ENCODE peak calls at places on chromosomes 3 and 15, in six cellular contexts. D, I, C, R, T and X are unnamed samples. For H3K36me3 and H3K27me3, the result is how much of the 10 kb centered on the place peaks cover.

GRCh38 chr15:92650966-92651365 is 4.6 kb downstream of the FAM174B start:
- DNase-seq in D (no peak), I (no peak), C (no peak), R (no peak), T (no peak), X (no peak)

GRCh38 chr3:172688588-172688987 is 22.3 kb downstream of the NCEH1 start:
- DNase-seq in D (no peak), I (no peak), C (no peak), R (no peak), T (no peak), X (no peak)

GRCh38 chr15:75422554-75422953 is 28.9 kb downstream of the SIN3A start:
- DNase-seq in D (no peak), I (no peak), C (no peak), R (no peak), T (no peak), X (no peak)

GRCh38 chr15:27587810-27588209 is 511.3 kb downstream of the OCA2 start:
- DNase-seq in D (peak), I (no peak), C (no peak), R (peak), T (no peak), X (no peak)

GRCh38 chr3:123343296-123344174 is 105.4 kb downstream of the ADCY5 start:
- DNase-seq in D (no peak), I (no peak), C (no peak), R (no peak), T (no peak), X (no peak)

GRCh38 chr3:188272481-188273372 is 118.8 kb downstream of the LPP start:
- DNase-seq in D (no peak), I (no peak), C (no peak), R (no peak), T (no peak), X (no peak)

GRCh38 chr3:31610700-31611275 is 78.1 kb downstream of the STT3B start:
- DNase-seq in D (no peak), I (no peak), C (no peak), R (peak), T (no peak), X (no peak)

GRCh38 chr3:185976977-185977678 is 39.3 kb upstream of the TRA2B start:
- DNase-seq in D (peak), I (peak), C (peak), R (peak), T (peak), X (peak)

GRCh38 chr15:67164811-67165652 is 89.4 kb downstream of the AAGAB start:
- DNase-seq in D (no peak), I (peak), C (no peak), R (peak), T (no peak), X (no peak)

GRCh38 chr3:87546216-87546615 is 269.8 kb upstream of the POU1F1 start:
- DNase-seq in D (no peak), I (no peak), C (no peak), R (no peak), T (no peak), X (no peak)

GRCh38 chr3:152193673-152194267 is 75.0 kb upstream of the MBNL1 start:
- DNase-seq in D (no peak), I (peak), C (peak), R (no peak), T (no peak), X (peak)

GRCh38 chr3:50303038-50303815 is at the start of gene HYAL1:
- DNase-seq in D (peak), I (peak), C (peak), R (peak), T (no peak), X (no peak)

GRCh38 chr15:100154338-100154737 is 187.4 kb downstream of the ADAMTS17 start:
- DNase-seq in D (no peak), I (no peak), C (no peak), R (no peak), T (no peak), X (no peak)

GRCh38 chr15:40249477-40250303 is 10.8 kb downstream of the PAK6 start:
- DNase-seq in D (no peak), I (peak), C (peak), R (no peak), T (no peak), X (no peak)

GRCh38 chr3:37494206-37494605 is 319.8 kb upstream of the LRRFIP2 start:
- DNase-seq in D (no peak), I (no peak), C (no peak), R (no peak), T (no peak), X (no peak)

DNA sequence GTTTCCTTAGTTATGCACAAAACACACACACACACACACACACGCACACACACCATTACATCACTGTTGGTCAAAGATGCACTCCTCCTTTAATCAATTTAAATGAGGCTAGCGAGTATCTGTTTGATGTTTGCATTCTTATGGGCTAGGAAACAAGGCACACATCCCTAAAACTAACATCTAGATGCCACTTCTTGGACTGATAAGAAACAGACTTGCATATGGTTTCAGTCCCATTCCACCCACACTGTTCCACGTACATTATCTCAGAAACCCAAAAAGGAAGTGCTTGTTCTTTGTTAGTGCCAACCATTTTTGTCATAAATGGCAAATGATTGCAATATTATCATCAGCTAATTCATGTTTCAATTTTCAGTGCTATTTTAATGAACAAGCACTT is 69.5 kb downstream of the CCR1 start:
- DNase-seq in D (no peak), I (no peak), C (no peak), R (no peak), T (no peak), X (no peak)
- H3K36me3 ChIP-seq in D (under half), I (under half), C (under half), R (under half), T (under half), X (under half)

DNA sequence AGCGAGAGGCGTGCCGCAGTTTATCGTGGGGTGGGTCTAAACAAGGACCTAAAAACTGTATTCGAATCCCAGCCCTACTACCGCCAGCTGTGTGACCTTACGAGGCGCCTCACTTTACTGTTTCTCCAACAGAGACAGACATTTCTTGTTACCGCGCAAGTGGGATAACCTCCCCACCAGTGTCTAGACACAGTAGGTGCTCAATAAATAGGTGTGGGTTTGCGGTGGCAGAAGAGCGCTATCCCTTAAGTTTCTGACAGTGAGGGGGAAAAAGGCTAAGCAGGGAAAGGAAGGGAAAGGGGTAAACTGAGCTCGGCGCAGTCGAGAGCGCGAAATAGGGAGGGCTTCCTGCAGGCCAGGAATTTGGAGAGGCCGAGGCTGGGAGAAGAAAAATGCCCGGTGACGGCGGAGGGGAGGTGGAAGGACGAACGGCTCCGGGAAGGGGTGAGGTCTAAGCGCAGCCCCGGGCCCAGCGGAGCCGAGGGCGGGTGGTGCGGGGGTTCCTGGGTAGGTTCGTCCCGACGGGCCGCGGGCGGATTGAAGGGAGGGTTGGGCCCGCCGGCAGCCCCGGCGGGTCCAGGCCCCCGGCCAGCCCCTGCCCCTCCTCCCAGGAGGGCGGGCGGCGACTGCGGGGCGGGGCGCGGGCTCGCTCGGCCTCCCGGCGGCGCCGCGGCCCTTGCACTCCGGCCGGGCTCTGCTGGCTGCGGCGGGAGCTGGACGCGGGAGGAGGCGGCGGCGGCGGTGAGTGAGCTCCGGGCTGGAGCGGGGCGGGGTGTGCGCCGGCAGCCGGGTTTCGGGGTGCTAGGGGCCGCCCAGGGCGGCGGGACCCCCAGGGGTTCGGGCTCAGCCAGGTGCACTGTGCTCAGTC is at the start of gene CGNL1:
- DNase-seq in D (peak), I (peak), C (peak), R (peak), T (no peak), X (no peak)
- H3K4me3 ChIP-seq in D (peak), I (peak), C (peak), R (peak), T (no peak), X (no peak)

GRCh38 chr15:50257924-50258323 is 7.6 kb downstream of the HDC start:
- DNase-seq in D (no peak), I (no peak), C (no peak), R (no peak), T (no peak), X (no peak)
- H3K27me3 ChIP-seq in D (under half), I (under half), C (under half), R (under half), T (under half), X (under half)

GRCh38 chr3:52248816-52249547 is 3.4 kb downstream of the PPM1M start:
- DNase-seq in D (no peak), I (peak), C (no peak), R (no peak), T (no peak), X (no peak)

GRCh38 chr3:52249683-52250082 is 4.1 kb downstream of the PPM1M start:
- DNase-seq in D (no peak), I (no peak), C (no peak), R (no peak), T (no peak), X (no peak)

GRCh38 chr3:52247455-52248164 is 2.1 kb downstream of the PPM1M start:
- DNase-seq in D (no peak), I (no peak), C (no peak), R (no peak), T (no peak), X (no peak)

GRCh38 chr3:52246728-52247454 is 1.3 kb downstream of the PPM1M start:
- DNase-seq in D (no peak), I (no peak), C (peak), R (no peak), T (no peak), X (no peak)

GRCh38 chr3:52248165-52248541 is 2.6 kb downstream of the PPM1M start:
- DNase-seq in D (no peak), I (no peak), C (no peak), R (no peak), T (no peak), X (no peak)
- H3K36me3 ChIP-seq in D (under half), I (half or more), C (under half), R (under half), T (under half), X (under half)

DNA sequence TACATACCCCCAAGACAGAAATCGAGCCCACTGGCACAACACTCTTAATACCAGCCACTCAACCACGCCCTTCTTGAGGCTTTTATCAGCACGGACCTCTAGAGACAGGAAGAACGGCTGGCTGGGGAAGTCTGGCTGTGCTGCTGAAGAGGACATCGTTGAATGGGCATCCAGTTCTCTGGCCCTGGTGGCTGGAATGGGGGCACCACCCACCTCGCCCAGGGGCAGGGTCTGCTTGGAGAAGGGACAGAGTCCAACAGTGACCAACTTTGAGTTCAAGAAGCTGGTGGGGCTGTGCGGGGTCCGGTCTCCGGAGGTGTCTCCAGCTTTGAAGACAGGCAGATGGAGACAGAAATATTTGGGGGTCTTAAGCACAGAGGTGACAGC is 77.5 kb downstream of the ATP10A start:
- DNase-seq in D (no peak), I (no peak), C (no peak), R (no peak), T (no peak), X (no peak)
- H3K4me3 ChIP-seq in D (no peak), I (no peak), C (no peak), R (no peak), T (no peak), X (no peak)

GRCh38 chr3:12286927-12287726 is 1.7 kb upstream of the PPARG start:
- DNase-seq in D (peak), I (peak), C (peak), R (peak), T (no peak), X (no peak)
- H3K27me3 ChIP-seq in D (under half), I (under half), C (under half), R (half or more), T (under half), X (under half)